ENCODE peak calls at places on chromosomes 7 and 10, in ten cellular contexts. P is IMR-90, N is heart left ventricle, S is A549, F is ovary, Z is body of pancreas, X is prostate gland, K is sigmoid colon, L is GM12878, M is lower leg skin. J is an unnamed sample.

GRCh38 chr10:71236286-71236685 is 23.9 kb downstream of the UNC5B start:
- DNase-seq in Z (no peak), M (no peak), F (no peak), S (no peak), P (no peak), K (no peak), X (no peak), N (no peak), L (no peak), J (no peak)

GRCh38 chr7:24572421-24573007 is 738 bp upstream of the PALS2 start:
- DNase-seq in P (peak), N (peak), S (peak), Z (peak), L (no peak), M (peak), X (peak), F (peak), K (peak), J (no peak)

GRCh38 chr7:70419816-70420215 is 712.1 kb upstream of the GALNT17 start:
- DNase-seq in N (no peak), S (no peak), P (no peak), K (no peak), Z (no peak), M (no peak), L (no peak), F (no peak), X (no peak), J (no peak)

GRCh38 chr7:111788426-111788825 is 226.1 kb upstream of the IMMP2L start:
- DNase-seq in S (no peak), X (no peak), K (no peak), N (no peak), F (no peak), Z (no peak), L (no peak), P (peak), M (no peak), J (no peak)

GRCh38 chr7:1709281-1709680 is 39.2 kb downstream of the ELFN1 start:
- DNase-seq in M (no peak), S (no peak), K (no peak), Z (no peak), F (no peak), L (no peak), N (no peak), P (no peak), X (no peak), J (no peak)

GRCh38 chr10:47222461-47222860 is 77.5 kb upstream of the GDF10 start:
- DNase-seq in P (no peak), L (no peak), N (no peak), K (no peak), X (no peak), S (no peak), M (no peak), F (no peak), Z (no peak), J (no peak)

GRCh38 chr7:132783824-132784223 is 207.6 kb upstream of the PLXNA4 start:
- DNase-seq in S (peak), X (no peak), Z (no peak), N (no peak), F (no peak), M (no peak), P (peak), K (no peak), L (no peak), J (no peak)

GRCh38 chr10:18473424-18474110 is 177.8 kb downstream of the NSUN6 start:
- DNase-seq in K (no peak), F (peak), X (no peak), P (peak), Z (no peak), S (no peak), M (no peak), L (no peak), N (peak), J (no peak)

GRCh38 chr10:71319042-71319799 is at the start of gene SLC29A3:
- DNase-seq in M (peak), P (peak), S (peak), X (peak), Z (peak), N (peak), F (peak), L (no peak), K (peak), J (peak)

GRCh38 chr7:148790850-148791249 is 92.1 kb downstream of the CUL1 start:
- DNase-seq in F (no peak), X (no peak), K (no peak), P (no peak), S (no peak), N (no peak), Z (no peak), L (no peak), M (no peak), J (no peak)

GRCh38 chr10:7788640-7789335 is 811 bp downstream of the ATP5F1C start:
- DNase-seq in X (no peak), L (no peak), S (no peak), Z (peak), F (no peak), K (no peak), M (no peak), P (peak), N (peak), J (no peak)

GRCh38 chr7:91876391-91877133 is 3.9 kb downstream of the MTERF1 start:
- DNase-seq in S (peak), N (no peak), F (no peak), L (no peak), X (no peak), Z (no peak), M (no peak), K (no peak), P (peak), J (no peak)

GRCh38 chr10:94192974-94193373 is 169.8 kb downstream of the NOC3L start:
- DNase-seq in S (no peak), X (no peak), Z (no peak), P (no peak), L (no peak), M (no peak), K (no peak), F (no peak), N (no peak), J (no peak)

GRCh38 chr10:92965314-92965713 is 95.3 kb upstream of the CYP26C1 start:
- DNase-seq in S (peak), K (no peak), P (peak), Z (no peak), X (no peak), N (no peak), F (no peak), L (no peak), M (no peak), J (peak)

GRCh38 chr7:81534996-81535395 is 234.9 kb downstream of the HGF start:
- DNase-seq in K (no peak), M (no peak), S (no peak), X (no peak), N (no peak), F (no peak), Z (no peak), P (peak), L (no peak), J (no peak)

GRCh38 chr10:110446954-110447608 is 50.6 kb upstream of the DUSP5 start:
- DNase-seq in K (peak), M (no peak), S (no peak), L (no peak), P (peak), F (no peak), X (no peak), N (peak), Z (no peak), J (no peak)

GRCh38 chr7:7720193-7720592 is 1.8 kb upstream of the RPA3 start:
- DNase-seq in K (no peak), P (no peak), M (no peak), F (no peak), X (no peak), Z (no peak), S (no peak), N (no peak), L (no peak), J (no peak)

GRCh38 chr7:101936612-101937231 is 119.3 kb downstream of the CUX1 start:
- DNase-seq in F (peak), L (no peak), Z (no peak), P (peak), X (peak), N (peak), M (no peak), K (peak), S (no peak), J (no peak)

GRCh38 chr7:146146866-146147265 is 30.3 kb downstream of the CNTNAP2 start:
- DNase-seq in Z (no peak), K (no peak), F (no peak), P (no peak), N (no peak), L (no peak), X (no peak), M (no peak), S (no peak), J (no peak)

GRCh38 chr7:55133630-55134392 is 115.0 kb downstream of the EGFR start:
- DNase-seq in K (peak), P (peak), N (peak), S (peak), L (no peak), Z (no peak), F (no peak), M (no peak), X (no peak), J (no peak)

GRCh38 chr10:37711617-37712488 is 145.6 kb downstream of the ZNF248 start:
- DNase-seq in N (no peak), L (no peak), Z (peak), P (no peak), M (no peak), X (no peak), S (no peak), F (peak), K (no peak), J (no peak)

GRCh38 chr7:124754576-124755264 is 10.9 kb downstream of the GPR37 start:
- DNase-seq in S (no peak), L (no peak), P (no peak), M (no peak), N (no peak), Z (no peak), K (no peak), F (no peak), X (no peak), J (no peak)

GRCh38 chr10:133185916-133186315 is 25.9 kb downstream of the KNDC1 start:
- DNase-seq in M (no peak), P (no peak), F (no peak), X (no peak), N (no peak), L (no peak), S (no peak), Z (no peak), K (no peak), J (no peak)

GRCh38 chr10:131739201-131739600 is 161.6 kb upstream of the PPP2R2D start:
- DNase-seq in N (no peak), M (no peak), F (no peak), L (no peak), S (no peak), P (no peak), K (peak), X (no peak), Z (no peak), J (no peak)

GRCh38 chr10:127612-128432 is 7.4 kb upstream of the ZMYND11 start:
- DNase-seq in L (peak), S (no peak), M (no peak), F (no peak), P (no peak), K (no peak), N (no peak), X (no peak), Z (no peak), J (no peak)

GRCh38 chr7:16636533-16637173 is 8.9 kb downstream of the ANKMY2 start:
- DNase-seq in P (peak), S (no peak), F (no peak), N (no peak), K (no peak), Z (no peak), X (no peak), L (no peak), M (no peak), J (no peak)

GRCh38 chr10:94084344-94084743 is 90.6 kb downstream of the PLCE1 start:
- DNase-seq in Z (no peak), L (no peak), X (no peak), M (no peak), P (no peak), N (no peak), S (no peak), K (no peak), F (no peak), J (no peak)

GRCh38 chr10:29918623-29919400 is 140.6 kb downstream of the JCAD start:
- DNase-seq in N (no peak), X (no peak), L (no peak), S (no peak), K (no peak), F (no peak), Z (peak), P (no peak), M (no peak), J (no peak)

GRCh38 chr10:103069453-103070331 is 123.4 kb downstream of the NT5C2 start:
- DNase-seq in F (peak), Z (peak), P (peak), M (peak), L (peak), X (peak), S (peak), K (no peak), N (peak), J (peak)

GRCh38 chr10:64288404-64288803 is 767.2 kb downstream of the REEP3 start:
- DNase-seq in P (no peak), K (no peak), M (no peak), L (no peak), X (no peak), N (no peak), Z (no peak), F (no peak), S (no peak), J (no peak)

GRCh38 chr10:38740102-38740501 is 646.0 kb downstream of the ZNF37A start:
- DNase-seq in X (no peak), P (no peak), L (no peak), M (no peak), F (no peak), N (no peak), Z (no peak), S (no peak), K (no peak), J (no peak)

GRCh38 chr10:73096041-73096451 is 620 bp downstream of the P4HA1 start:
- DNase-seq in F (peak), M (peak), S (peak), N (peak), X (peak), K (peak), L (no peak), Z (peak), P (peak), J (peak)
- TF ChIP-seq POLR2A in F (no peak), M (no peak), S (no peak), N (no peak), X (peak), K (peak), L (no peak), Z (no peak), P (no peak), J (no peak)

GRCh38 chr7:26398436-26399308 is 107.0 kb downstream of the SNX10 start:
- DNase-seq in M (peak), Z (peak), S (peak), P (peak), X (peak), F (peak), K (peak), L (peak), N (peak), J (peak)
- TF ChIP-seq POLR2A in M (no peak), Z (peak), S (no peak), P (no peak), X (peak), F (no peak), K (no peak), L (peak), N (no peak), J (no peak)

GRCh38 chr10:43384252-43385221 is 13.1 kb downstream of the FXYD4 start:
- DNase-seq in P (no peak), X (no peak), M (no peak), F (peak), L (no peak), Z (no peak), K (peak), N (no peak), S (no peak), J (no peak)
- TF ChIP-seq POLR2A in P (no peak), X (no peak), M (no peak), F (no peak), L (peak), Z (no peak), K (no peak), N (no peak), S (no peak), J (peak)

DNA sequence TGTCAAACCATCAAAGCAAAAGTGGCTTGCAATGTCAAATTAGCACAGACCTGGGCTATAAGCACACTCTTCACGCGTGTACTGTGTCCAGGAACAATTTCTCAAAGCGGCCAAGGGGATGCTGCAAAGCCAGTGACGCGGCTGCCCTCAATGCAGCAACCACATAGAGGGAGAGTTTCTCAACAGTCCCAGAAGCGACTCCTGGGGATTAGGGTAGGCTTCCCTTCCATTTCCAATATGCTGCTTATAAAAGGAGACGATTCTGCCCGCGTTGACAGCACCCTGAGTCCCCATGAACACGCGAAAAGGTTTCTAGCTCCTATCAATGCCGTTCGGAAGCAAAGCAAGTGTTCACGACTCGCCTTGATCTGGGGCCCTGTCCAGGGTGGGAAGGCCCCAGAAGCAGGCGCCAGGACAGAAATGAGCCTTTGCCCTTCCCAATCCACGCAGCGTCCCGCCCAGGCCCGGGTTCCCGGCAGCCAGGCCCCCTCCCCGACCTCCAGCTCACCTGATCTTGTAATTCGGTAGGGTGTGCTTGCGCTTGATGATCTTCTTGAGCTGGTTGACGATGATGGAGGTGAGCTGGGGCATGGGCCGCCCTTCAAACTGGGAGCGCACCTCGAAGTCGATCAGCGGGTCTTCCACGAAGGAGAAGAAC is 1.3 kb downstream of the PDZD8 start:
- DNase-seq in F (peak), K (peak), L (no peak), N (peak), Z (peak), M (peak), X (peak), P (peak), S (peak), J (peak)
- TF ChIP-seq POLR2A in F (no peak), K (peak), L (no peak), N (no peak), Z (peak), M (no peak), X (no peak), P (no peak), S (no peak), J (peak)

DNA sequence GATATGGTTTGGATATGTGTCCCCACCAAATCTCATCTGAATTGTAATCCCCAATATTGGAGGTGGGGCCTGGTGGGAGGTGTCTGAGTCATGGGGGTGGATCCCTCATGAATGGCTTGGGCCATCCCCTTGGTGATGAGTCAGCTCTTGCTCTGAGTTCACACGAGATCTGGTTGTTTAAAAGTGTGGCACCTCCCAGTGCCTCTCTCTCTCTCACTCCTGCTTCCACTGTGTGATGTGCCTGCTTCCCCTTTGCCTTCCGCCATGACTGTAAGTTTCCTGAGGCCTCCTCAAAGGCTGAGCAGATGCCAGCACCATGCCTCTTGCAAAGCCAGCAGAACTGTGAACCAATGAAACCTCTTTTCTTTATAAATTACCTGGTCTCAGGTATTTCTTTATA is 4.8 kb upstream of the GCK start:
- DNase-seq in M (no peak), S (no peak), N (no peak), F (no peak), Z (no peak), X (no peak), P (peak), K (no peak), L (no peak), J (peak)
- TF ChIP-seq POLR2A in M (no peak), S (no peak), N (no peak), F (no peak), Z (no peak), X (no peak), P (no peak), K (no peak), L (no peak), J (no peak)

GRCh38 chr10:123621492-123621891 is 44.7 kb upstream of the GPR26 start:
- DNase-seq in Z (no peak), X (no peak), S (no peak), P (no peak), F (no peak), M (no peak), N (no peak), K (no peak), L (no peak), J (no peak)

GRCh38 chr10:123620621-123621020 is 45.5 kb upstream of the GPR26 start:
- DNase-seq in M (no peak), F (no peak), K (no peak), S (no peak), X (no peak), N (no peak), P (no peak), Z (no peak), L (no peak), J (no peak)

GRCh38 chr10:123619067-123619855 is 46.9 kb upstream of the GPR26 start:
- DNase-seq in P (no peak), X (no peak), F (no peak), N (no peak), K (no peak), Z (no peak), L (no peak), M (no peak), S (no peak), J (no peak)

GRCh38 chr10:123614888-123615287 is 51.3 kb upstream of the GPR26 start:
- DNase-seq in N (peak), M (peak), S (peak), P (peak), F (peak), Z (peak), X (peak), K (no peak), L (no peak), J (peak)

GRCh38 chr10:123618224-123618623 is 47.9 kb upstream of the GPR26 start:
- DNase-seq in S (no peak), P (no peak), M (no peak), F (no peak), N (no peak), L (no peak), Z (no peak), X (no peak), K (no peak), J (no peak)
- TF ChIP-seq POLR2A in S (no peak), P (no peak), M (no peak), F (no peak), N (no peak), L (no peak), Z (no peak), X (no peak), K (no peak), J (no peak)

GRCh38 chr10:126063353-126063791 is 167.0 kb downstream of the FANK1 start:
- DNase-seq in K (no peak), F (no peak), L (no peak), M (no peak), P (peak), N (no peak), X (no peak), S (no peak), Z (no peak), J (no peak)

GRCh38 chr10:126064512-126064911 is 168.1 kb downstream of the FANK1 start:
- DNase-seq in F (no peak), X (no peak), M (no peak), Z (no peak), S (no peak), K (no peak), L (no peak), P (no peak), N (no peak), J (no peak)

GRCh38 chr10:126061526-126061925 is 165.2 kb downstream of the FANK1 start:
- DNase-seq in K (no peak), Z (no peak), L (no peak), S (no peak), M (no peak), P (no peak), N (no peak), F (no peak), X (no peak), J (no peak)

GRCh38 chr10:126060232-126060935 is 164.0 kb downstream of the FANK1 start:
- DNase-seq in P (peak), S (peak), F (peak), M (peak), X (no peak), K (no peak), L (no peak), N (peak), Z (no peak), J (no peak)

DNA sequence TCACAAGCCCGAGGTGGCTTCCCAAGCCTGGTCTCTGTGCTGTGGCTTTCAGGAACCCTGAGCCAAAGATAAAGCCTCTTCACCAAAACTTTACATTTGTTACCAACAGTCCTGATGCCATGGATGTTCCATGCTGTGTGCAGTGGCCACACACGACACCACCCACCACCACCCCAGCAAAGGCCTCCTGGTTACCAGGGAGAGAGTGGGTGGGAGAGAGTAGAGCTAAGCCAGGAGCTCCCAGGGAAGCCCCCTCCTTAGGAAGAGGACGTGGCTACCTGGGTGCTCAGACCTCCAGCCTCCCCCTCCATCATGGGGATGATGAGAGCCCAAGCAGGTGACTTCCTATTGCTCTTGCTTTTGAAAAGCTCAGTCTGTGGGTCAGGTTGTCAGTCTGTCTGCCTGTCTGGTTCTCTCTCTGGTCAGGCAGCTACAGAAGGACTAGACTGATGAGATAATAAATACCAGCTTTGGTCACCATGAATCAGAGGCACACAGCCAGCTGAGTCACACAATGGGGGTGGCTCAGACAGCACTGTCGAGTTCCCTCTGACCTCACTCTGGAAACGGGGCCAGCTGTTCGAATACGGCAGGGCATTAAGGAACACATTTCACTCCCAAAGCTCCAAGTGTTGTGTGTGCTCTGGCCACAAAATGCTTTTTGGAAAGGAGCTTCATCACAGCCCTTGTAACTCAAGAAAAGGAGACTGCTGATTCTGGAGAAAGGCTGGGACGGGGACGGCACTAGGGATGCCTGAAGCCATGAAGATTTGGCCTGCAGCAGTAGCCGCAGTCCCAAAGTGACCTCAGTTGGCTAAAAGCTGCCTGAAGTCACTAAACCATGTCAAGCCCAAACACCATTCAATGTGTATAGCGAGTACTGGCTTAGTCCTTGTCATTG is 166.0 kb downstream of the FANK1 start:
- DNase-seq in P (peak), M (peak), F (peak), K (peak), Z (peak), S (peak), L (no peak), N (peak), X (no peak), J (peak)
- TF ChIP-seq POLR2A in P (peak), M (no peak), F (no peak), K (no peak), Z (no peak), S (no peak), L (no peak), N (no peak), X (no peak), J (peak)